ENCODE peak calls at places on chromosomes 11 and 22, in five cellular contexts. One of them, this sample, is unnamed.

GRCh38 chr11:17978553-17979287 is 34.1 kb downstream of the SERGEF start:
- DNase-seq in neural progenitor cell: peak
- DNase-seq in AG04450: no peak
- DNase-seq in KBM-7: peak
- DNase-seq in sigmoid colon: no peak
- DNase-seq in this sample: peak

GRCh38 chr11:92738281-92738680 is 231.2 kb upstream of the MTNR1B start:
- DNase-seq in neural progenitor cell: no peak
- DNase-seq in AG04450: no peak
- DNase-seq in KBM-7: no peak
- DNase-seq in sigmoid colon: no peak
- DNase-seq in this sample: no peak

GRCh38 chr11:17923213-17923612 is 89.6 kb downstream of the SERGEF start:
- DNase-seq in neural progenitor cell: no peak
- DNase-seq in AG04450: no peak
- DNase-seq in KBM-7: no peak
- DNase-seq in sigmoid colon: no peak
- DNase-seq in this sample: no peak

GRCh38 chr11:126310229-126310991 is 6.5 kb downstream of the DCPS start:
- DNase-seq in neural progenitor cell: peak
- DNase-seq in AG04450: no peak
- DNase-seq in KBM-7: peak
- DNase-seq in sigmoid colon: peak
- DNase-seq in this sample: peak

GRCh38 chr11:17636721-17637120 is 82.7 kb upstream of the MYOD1 start:
- DNase-seq in neural progenitor cell: no peak
- DNase-seq in AG04450: no peak
- DNase-seq in KBM-7: no peak
- DNase-seq in sigmoid colon: no peak
- DNase-seq in this sample: no peak

GRCh38 chr11:129698212-129698611 is 117.4 kb upstream of the TMEM45B start:
- DNase-seq in neural progenitor cell: no peak
- DNase-seq in AG04450: no peak
- DNase-seq in KBM-7: peak
- DNase-seq in sigmoid colon: no peak
- DNase-seq in this sample: no peak

GRCh38 chr22:28094831-28095230 is 175.8 kb upstream of the PITPNB start:
- DNase-seq in neural progenitor cell: peak
- DNase-seq in AG04450: no peak
- DNase-seq in KBM-7: no peak
- DNase-seq in sigmoid colon: no peak
- DNase-seq in this sample: no peak

GRCh38 chr11:96145163-96145585 is 197.8 kb downstream of the MAML2 start:
- DNase-seq in neural progenitor cell: no peak
- DNase-seq in AG04450: no peak
- DNase-seq in KBM-7: no peak
- DNase-seq in sigmoid colon: no peak
- DNase-seq in this sample: no peak

GRCh38 chr11:120832609-120833221 is 191.2 kb upstream of the TBCEL start:
- DNase-seq in neural progenitor cell: peak
- DNase-seq in AG04450: no peak
- DNase-seq in KBM-7: no peak
- DNase-seq in sigmoid colon: no peak
- DNase-seq in this sample: no peak

GRCh38 chr11:38448284-38448683 is 1850.2 kb upstream of the RAG2 start:
- DNase-seq in neural progenitor cell: no peak
- DNase-seq in AG04450: no peak
- DNase-seq in KBM-7: no peak
- DNase-seq in sigmoid colon: no peak
- DNase-seq in this sample: no peak

GRCh38 chr22:48358886-48359612 is 1468.6 kb downstream of the BRD1 start:
- DNase-seq in neural progenitor cell: no peak
- DNase-seq in AG04450: no peak
- DNase-seq in KBM-7: no peak
- DNase-seq in sigmoid colon: peak
- DNase-seq in this sample: no peak

GRCh38 chr11:74615988-74616387 is 23.6 kb downstream of the POLD3 start:
- DNase-seq in neural progenitor cell: no peak
- DNase-seq in AG04450: no peak
- DNase-seq in KBM-7: no peak
- DNase-seq in sigmoid colon: no peak
- DNase-seq in this sample: no peak

GRCh38 chr11:69374110-69374981 is 80.4 kb downstream of the MYEOV start:
- DNase-seq in neural progenitor cell: no peak
- DNase-seq in AG04450: no peak
- DNase-seq in KBM-7: no peak
- DNase-seq in sigmoid colon: peak
- DNase-seq in this sample: peak

GRCh38 chr22:28802595-28803087 is 2.3 kb upstream of the XBP1 start:
- DNase-seq in neural progenitor cell: no peak
- DNase-seq in AG04450: no peak
- DNase-seq in KBM-7: no peak
- DNase-seq in sigmoid colon: no peak
- DNase-seq in this sample: no peak

GRCh38 chr11:72930011-72930410 is 115.8 kb downstream of the ATG16L2 start:
- DNase-seq in neural progenitor cell: peak
- DNase-seq in AG04450: no peak
- DNase-seq in KBM-7: no peak
- DNase-seq in sigmoid colon: no peak
- DNase-seq in this sample: no peak

GRCh38 chr11:6468712-6469495 is 4.8 kb downstream of the TRIM3 start:
- DNase-seq in neural progenitor cell: peak
- DNase-seq in AG04450: peak
- DNase-seq in KBM-7: peak
- DNase-seq in sigmoid colon: peak
- DNase-seq in this sample: peak

GRCh38 chr11:11382858-11383532 is 29.9 kb upstream of the CSNK2A3 start:
- DNase-seq in neural progenitor cell: peak
- DNase-seq in AG04450: no peak
- DNase-seq in KBM-7: no peak
- DNase-seq in sigmoid colon: no peak
- DNase-seq in this sample: no peak

GRCh38 chr22:27641049-27641790 is 160.3 kb downstream of the MN1 start:
- DNase-seq in neural progenitor cell: no peak
- DNase-seq in AG04450: no peak
- DNase-seq in KBM-7: no peak
- DNase-seq in sigmoid colon: no peak
- DNase-seq in this sample: no peak

GRCh38 chr22:21710156-21710555 is 25.4 kb downstream of the YPEL1 start:
- DNase-seq in neural progenitor cell: no peak
- DNase-seq in AG04450: no peak
- DNase-seq in KBM-7: no peak
- DNase-seq in sigmoid colon: no peak
- DNase-seq in this sample: no peak

GRCh38 chr11:124736738-124737137 is 3.0 kb upstream of the NRGN start:
- DNase-seq in neural progenitor cell: no peak
- DNase-seq in AG04450: no peak
- DNase-seq in KBM-7: peak
- DNase-seq in sigmoid colon: no peak
- DNase-seq in this sample: no peak

GRCh38 chr11:112837162-112837826 is 123.9 kb upstream of the NCAM1 start:
- DNase-seq in neural progenitor cell: no peak
- DNase-seq in AG04450: no peak
- DNase-seq in KBM-7: no peak
- DNase-seq in sigmoid colon: no peak
- DNase-seq in this sample: peak

GRCh38 chr11:74312321-74312720 is 881 bp upstream of the P4HA3 start:
- DNase-seq in neural progenitor cell: no peak
- DNase-seq in AG04450: no peak
- DNase-seq in KBM-7: no peak
- DNase-seq in sigmoid colon: no peak
- DNase-seq in this sample: no peak

GRCh38 chr11:85086511-85087284 is 540.4 kb downstream of the DLG2 start:
- DNase-seq in neural progenitor cell: no peak
- DNase-seq in AG04450: peak
- DNase-seq in KBM-7: no peak
- DNase-seq in sigmoid colon: no peak
- DNase-seq in this sample: no peak

GRCh38 chr11:3126901-3127691 is 38.0 kb downstream of the OSBPL5 start:
- DNase-seq in neural progenitor cell: no peak
- DNase-seq in AG04450: no peak
- DNase-seq in KBM-7: no peak
- DNase-seq in sigmoid colon: peak
- DNase-seq in this sample: peak

GRCh38 chr22:46001426-46002106 is 24.6 kb upstream of the WNT7B start:
- DNase-seq in neural progenitor cell: no peak
- DNase-seq in AG04450: no peak
- DNase-seq in KBM-7: no peak
- DNase-seq in sigmoid colon: peak
- DNase-seq in this sample: peak

GRCh38 chr11:12026331-12027211 is 18.1 kb upstream of the DKK3 start:
- DNase-seq in neural progenitor cell: no peak
- DNase-seq in AG04450: no peak
- DNase-seq in KBM-7: no peak
- DNase-seq in sigmoid colon: no peak
- DNase-seq in this sample: no peak

GRCh38 chr11:46127150-46127638 is 5.9 kb upstream of the PHF21A start:
- DNase-seq in neural progenitor cell: peak
- DNase-seq in AG04450: no peak
- DNase-seq in KBM-7: peak
- DNase-seq in sigmoid colon: no peak
- DNase-seq in this sample: peak

GRCh38 chr11:13761712-13762111 is 93.2 kb downstream of the FAR1 start:
- DNase-seq in neural progenitor cell: no peak
- DNase-seq in AG04450: no peak
- DNase-seq in KBM-7: no peak
- DNase-seq in sigmoid colon: no peak
- DNase-seq in this sample: peak

GRCh38 chr11:106986261-106986660 is 32.0 kb downstream of the GUCY1A2 start:
- DNase-seq in neural progenitor cell: no peak
- DNase-seq in AG04450: no peak
- DNase-seq in KBM-7: no peak
- DNase-seq in sigmoid colon: no peak
- DNase-seq in this sample: no peak

GRCh38 chr11:17544181-17544622 is at the start of gene USH1C:
- DNase-seq in neural progenitor cell: peak
- DNase-seq in AG04450: no peak
- DNase-seq in KBM-7: no peak
- DNase-seq in sigmoid colon: no peak
- DNase-seq in this sample: no peak

GRCh38 chr11:662689-663274 is 25.7 kb downstream of the DRD4 start:
- DNase-seq in neural progenitor cell: peak
- DNase-seq in AG04450: peak
- DNase-seq in KBM-7: peak
- DNase-seq in sigmoid colon: no peak
- DNase-seq in this sample: peak

GRCh38 chr11:18853086-18853720 is 61.6 kb upstream of the PTPN5 start:
- DNase-seq in neural progenitor cell: peak
- DNase-seq in AG04450: no peak
- DNase-seq in KBM-7: peak
- DNase-seq in sigmoid colon: no peak
- DNase-seq in this sample: peak

GRCh38 chr22:26023104-26023775 is 146.0 kb upstream of the SEZ6L start:
- DNase-seq in neural progenitor cell: no peak
- DNase-seq in AG04450: no peak
- DNase-seq in KBM-7: no peak
- DNase-seq in sigmoid colon: no peak
- DNase-seq in this sample: no peak